ENCODE peak calls at places on chromosomes 4 and X, in five cellular contexts. B is EL; C is head of caudate nucleus; P is DMS 273 treated with DMSO at 0.1 percent for 48 hours; O is activated CD4-positive, CD25-positive, alpha-beta regulatory T cell. F is an unnamed sample.

GRCh38 chrX:79524642-79525041 is 157.5 kb upstream of the ITM2A start:
- DNase-seq in B (no peak), C (no peak), P (no peak), O (no peak), F (no peak)

GRCh38 chr4:74529284-74530041 is 84.5 kb downstream of the AREG start:
- DNase-seq in B (no peak), C (no peak), P (no peak), O (no peak), F (no peak)

GRCh38 chr4:26779674-26780073 is 81.0 kb upstream of the STIM2 start:
- DNase-seq in B (peak; percentile 53), C (no peak), P (peak; percentile 66), O (no peak), F (no peak)

GRCh38 chr4:156021298-156021697 is 67.6 kb upstream of the CTSO start:
- DNase-seq in B (no peak), C (no peak), P (no peak), O (no peak), F (no peak)

GRCh38 chr4:184097240-184097619 is 120.4 kb downstream of the ENPP6 start:
- DNase-seq in B (no peak), C (peak; percentile 76), P (no peak), O (no peak), F (no peak)

GRCh38 chr4:21522296-21522695 is 426.3 kb downstream of the KCNIP4 start:
- DNase-seq in B (no peak), C (no peak), P (no peak), O (no peak), F (no peak)

GRCh38 chrX:475926-476723 is 89.4 kb upstream of the PPP2R3B start:
- DNase-seq in B (peak; percentile 63), C (no peak), P (no peak), O (no peak), F (peak; percentile 14)

GRCh38 chr4:138216272-138216867 is 25.8 kb downstream of the SLC7A11 start:
- DNase-seq in B (no peak), C (no peak), P (no peak), O (no peak), F (no peak)

GRCh38 chrX:22629105-22629725 is 356.5 kb downstream of the CBLL2 start:
- DNase-seq in B (peak; percentile 51), C (no peak), P (no peak), O (no peak), F (no peak)

GRCh38 chr4:168291242-168291641 is 27.3 kb downstream of the DDX60 start:
- DNase-seq in B (no peak), C (no peak), P (no peak), O (no peak), F (no peak)

GRCh38 chrX:69121321-69122000 is 43.8 kb downstream of the PJA1 start:
- DNase-seq in B (no peak), C (no peak), P (no peak), O (no peak), F (peak; percentile 76)